ENCODE peak calls at places on chromosome X, in four cellular contexts. One of them, this sample, is unnamed.

GRCh38 chrX:101685923-101686322 is 26.3 kb upstream of the ARMCX2 start:
- DNase-seq in HepG2: no peak
- DNase-seq in H1: no peak
- DNase-seq in GM12878: no peak
- DNase-seq in this sample: no peak

GRCh38 chrX:144681501-144681900 is 565.8 kb upstream of the SPANXN1 start:
- DNase-seq in HepG2: no peak
- DNase-seq in H1: no peak
- DNase-seq in GM12878: no peak
- DNase-seq in this sample: no peak

GRCh38 chrX:151982217-151982616 is 7.7 kb upstream of the GABRE start:
- DNase-seq in HepG2: peak
- DNase-seq in H1: no peak
- DNase-seq in GM12878: no peak
- DNase-seq in this sample: no peak

GRCh38 chrX:119654112-119654531 is 38.8 kb downstream of the SEPTIN6 start:
- DNase-seq in HepG2: no peak
- DNase-seq in H1: no peak
- DNase-seq in GM12878: no peak
- DNase-seq in this sample: no peak

GRCh38 chrX:8042304-8042703 is 115.1 kb upstream of the PNPLA4 start:
- DNase-seq in HepG2: peak
- DNase-seq in H1: no peak
- DNase-seq in GM12878: no peak
- DNase-seq in this sample: no peak

GRCh38 chrX:17525762-17526555 is 151.0 kb downstream of the NHS start:
- DNase-seq in HepG2: no peak
- DNase-seq in H1: no peak
- DNase-seq in GM12878: no peak
- DNase-seq in this sample: no peak

GRCh38 chrX:72714471-72714916 is 388 bp upstream of the PHKA1 start:
- DNase-seq in HepG2: peak
- DNase-seq in H1: peak
- DNase-seq in GM12878: no peak
- DNase-seq in this sample: peak

GRCh38 chrX:29090811-29091210 is 503.6 kb downstream of the IL1RAPL1 start:
- DNase-seq in HepG2: no peak
- DNase-seq in H1: no peak
- DNase-seq in GM12878: no peak
- DNase-seq in this sample: no peak

GRCh38 chrX:2343413-2343812 is 157.4 kb downstream of the DHRSX start:
- DNase-seq in HepG2: no peak
- DNase-seq in H1: no peak
- DNase-seq in GM12878: no peak
- DNase-seq in this sample: no peak

GRCh38 chrX:140034916-140035315 is 69.6 kb upstream of the CXorf66 start:
- DNase-seq in HepG2: no peak
- DNase-seq in H1: no peak
- DNase-seq in GM12878: no peak
- DNase-seq in this sample: no peak

GRCh38 chrX:34654939-34655338 is 2.1 kb downstream of the TMEM47 start:
- DNase-seq in HepG2: no peak
- DNase-seq in H1: no peak
- DNase-seq in GM12878: no peak
- DNase-seq in this sample: no peak
- TF ChIP-seq ATF3 in HepG2: no peak
- TF ChIP-seq ATF3 in H1: no peak
- TF ChIP-seq ATF3 in GM12878: no peak
- TF ChIP-seq ATF3 in this sample: no peak

GRCh38 chrX:100609591-100609990 is 24.9 kb downstream of the TNMD start:
- DNase-seq in HepG2: no peak
- DNase-seq in H1: no peak
- DNase-seq in GM12878: no peak
- DNase-seq in this sample: no peak

GRCh38 chrX:100611951-100612350 is 24.7 kb downstream of the TSPAN6 start:
- DNase-seq in HepG2: no peak
- DNase-seq in H1: no peak
- DNase-seq in GM12878: no peak
- DNase-seq in this sample: no peak

DNA sequence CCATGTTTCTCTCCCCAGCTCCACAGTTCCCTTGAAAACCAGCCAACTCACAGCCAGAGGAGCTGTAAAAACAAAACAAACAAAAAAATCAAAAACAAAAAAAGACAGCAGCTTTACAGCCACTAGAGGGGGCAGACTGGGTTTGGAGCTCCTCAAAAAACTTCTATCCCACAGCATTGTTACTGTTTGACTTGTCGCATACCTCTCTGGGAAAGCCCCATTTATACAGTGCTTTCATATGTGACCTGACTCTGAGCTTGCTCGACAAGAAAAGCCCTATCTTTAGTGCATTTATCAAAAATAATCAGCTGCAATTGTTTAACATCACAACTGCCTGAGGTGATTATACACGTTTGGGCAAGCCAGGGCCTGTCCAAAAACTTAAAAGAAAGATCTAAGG is 21.6 kb downstream of the TSPAN6 start:
- DNase-seq in HepG2: peak
- DNase-seq in H1: no peak
- DNase-seq in GM12878: peak
- DNase-seq in this sample: no peak
- TF ChIP-seq ATF3 in HepG2: no peak
- TF ChIP-seq ATF3 in H1: no peak
- TF ChIP-seq ATF3 in GM12878: no peak
- TF ChIP-seq ATF3 in this sample: no peak

GRCh38 chrX:154310991-154311541 is 15.5 kb downstream of the TKTL1 start:
- DNase-seq in HepG2: no peak
- DNase-seq in H1: no peak
- DNase-seq in GM12878: no peak
- DNase-seq in this sample: no peak
- TF ChIP-seq ATF3 in HepG2: no peak
- TF ChIP-seq ATF3 in H1: no peak
- TF ChIP-seq ATF3 in GM12878: no peak
- TF ChIP-seq ATF3 in this sample: no peak

GRCh38 chrX:77484045-77484444 is 36.9 kb downstream of the FGF16 start:
- DNase-seq in HepG2: no peak
- DNase-seq in H1: no peak
- DNase-seq in GM12878: no peak
- DNase-seq in this sample: no peak
- TF ChIP-seq ATF3 in HepG2: no peak
- TF ChIP-seq ATF3 in H1: no peak
- TF ChIP-seq ATF3 in GM12878: no peak
- TF ChIP-seq ATF3 in this sample: no peak

DNA sequence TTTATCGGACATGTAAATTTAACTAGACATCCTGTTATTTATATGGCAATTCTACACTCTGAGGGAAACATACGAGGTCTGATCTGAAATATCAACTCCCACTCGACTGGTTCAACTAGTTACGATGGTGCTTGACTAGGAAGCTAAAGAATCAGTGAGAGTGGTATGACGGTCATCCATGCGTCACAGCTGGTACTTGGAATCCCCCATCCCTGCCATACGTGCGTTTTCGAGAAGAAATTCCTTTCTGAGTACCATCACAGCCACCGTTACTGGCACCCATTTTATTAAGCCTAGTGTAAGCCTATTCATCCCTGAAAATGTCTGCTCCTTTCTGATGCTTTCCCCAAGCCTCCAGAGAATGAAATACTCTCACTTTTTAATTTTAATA is 695 bp upstream of the PIGA start:
- DNase-seq in HepG2: no peak
- DNase-seq in H1: no peak
- DNase-seq in GM12878: no peak
- DNase-seq in this sample: peak
- TF ChIP-seq ATF3 in HepG2: no peak
- TF ChIP-seq ATF3 in H1: no peak
- TF ChIP-seq ATF3 in GM12878: no peak
- TF ChIP-seq ATF3 in this sample: no peak

GRCh38 chrX:71296806-71297205 is 4.7 kb upstream of the ITGB1BP2 start:
- DNase-seq in HepG2: no peak
- DNase-seq in H1: no peak
- DNase-seq in GM12878: no peak
- DNase-seq in this sample: no peak

GRCh38 chrX:71285929-71286328 is 2.5 kb downstream of the NONO start:
- DNase-seq in HepG2: no peak
- DNase-seq in H1: no peak
- DNase-seq in GM12878: no peak
- DNase-seq in this sample: no peak

GRCh38 chrX:71292669-71293379 is 8.7 kb upstream of the ITGB1BP2 start:
- DNase-seq in HepG2: no peak
- DNase-seq in H1: no peak
- DNase-seq in GM12878: no peak
- DNase-seq in this sample: no peak

GRCh38 chrX:71291381-71291780 is 7.9 kb downstream of the NONO start:
- DNase-seq in HepG2: no peak
- DNase-seq in H1: no peak
- DNase-seq in GM12878: no peak
- DNase-seq in this sample: no peak
- TF ChIP-seq ATF3 in HepG2: no peak
- TF ChIP-seq ATF3 in H1: no peak
- TF ChIP-seq ATF3 in GM12878: no peak
- TF ChIP-seq ATF3 in this sample: no peak

GRCh38 chrX:22357621-22358020 is 84.9 kb downstream of the CBLL2 start:
- DNase-seq in HepG2: no peak
- DNase-seq in H1: no peak
- DNase-seq in GM12878: no peak
- DNase-seq in this sample: no peak

GRCh38 chrX:22349116-22349515 is 76.4 kb downstream of the CBLL2 start:
- DNase-seq in HepG2: no peak
- DNase-seq in H1: no peak
- DNase-seq in GM12878: no peak
- DNase-seq in this sample: no peak

DNA sequence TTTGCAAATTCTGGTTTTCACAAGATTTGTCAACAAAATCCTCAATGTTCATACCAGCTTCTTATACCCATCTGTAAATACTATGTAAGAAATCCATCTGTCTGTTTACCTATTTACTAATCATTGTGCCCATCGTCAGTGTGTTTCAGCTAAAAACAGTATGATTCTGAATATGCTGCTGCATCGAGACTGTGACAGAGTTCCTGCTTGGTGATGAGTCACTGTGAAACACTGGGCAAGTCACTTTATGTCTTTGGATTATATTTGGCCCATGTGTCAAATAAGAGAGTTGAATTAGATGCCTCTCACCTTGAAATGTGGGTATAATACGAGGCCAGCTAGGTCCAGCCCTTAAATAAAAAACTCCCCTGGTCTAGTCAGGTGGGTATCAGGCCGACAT is 79.3 kb downstream of the CBLL2 start:
- DNase-seq in HepG2: no peak
- DNase-seq in H1: no peak
- DNase-seq in GM12878: no peak
- DNase-seq in this sample: no peak
- TF ChIP-seq ATF3 in HepG2: no peak
- TF ChIP-seq ATF3 in H1: no peak
- TF ChIP-seq ATF3 in GM12878: no peak
- TF ChIP-seq ATF3 in this sample: no peak

GRCh38 chrX:23898412-23898959 is 9.3 kb downstream of the APOO start:
- DNase-seq in HepG2: no peak
- DNase-seq in H1: no peak
- DNase-seq in GM12878: no peak
- DNase-seq in this sample: no peak
- TF ChIP-seq ATF3 in HepG2: no peak
- TF ChIP-seq ATF3 in H1: no peak
- TF ChIP-seq ATF3 in GM12878: no peak
- TF ChIP-seq ATF3 in this sample: no peak

DNA sequence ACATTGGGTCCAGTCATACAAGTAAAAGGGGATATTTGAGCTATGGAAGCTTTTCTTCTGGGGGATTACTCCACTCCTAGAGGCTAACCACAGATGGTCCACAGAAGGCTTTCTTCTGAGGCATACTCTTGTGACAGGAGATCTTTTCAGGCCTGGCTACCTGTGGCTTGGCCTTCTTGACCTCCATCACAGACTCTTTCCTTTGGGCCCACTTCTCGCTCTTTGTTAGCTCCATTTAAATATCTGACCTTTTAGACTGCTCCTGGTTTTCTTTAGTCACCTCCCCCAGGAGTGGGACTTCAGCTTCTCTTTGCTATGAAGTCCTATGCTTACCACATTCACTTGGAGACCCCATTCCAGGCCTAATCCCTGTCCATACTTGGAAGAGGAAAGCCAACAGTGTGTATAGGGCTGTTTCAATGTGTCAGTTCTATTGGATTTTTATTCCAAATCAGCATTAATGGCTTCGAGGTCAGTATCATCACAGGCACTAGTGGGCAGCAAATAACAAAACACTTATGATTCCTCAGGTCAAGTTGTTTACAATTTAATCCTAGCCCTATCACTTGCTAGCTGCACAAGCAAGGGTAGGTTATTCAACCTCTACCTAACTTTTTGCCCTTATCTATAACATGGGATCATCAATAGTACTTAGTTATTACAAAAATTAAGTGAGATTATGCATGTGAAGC is 26.3 kb downstream of the GPC3 start:
- DNase-seq in HepG2: no peak
- DNase-seq in H1: no peak
- DNase-seq in GM12878: no peak
- DNase-seq in this sample: no peak
- TF ChIP-seq ATF3 in HepG2: no peak
- TF ChIP-seq ATF3 in H1: no peak
- TF ChIP-seq ATF3 in GM12878: no peak
- TF ChIP-seq ATF3 in this sample: no peak

This sample was measured in WTC11.